ENCODE peak calls at places on chromosomes 2 and 18, in nine cellular contexts. T is sigmoid colon; V is activated naive CD4-positive, alpha-beta T cell treated with Interleukin-2 at 50 U/mL for 16 hours; E is Right ventricle myocardium superior; Q is non-pigmented ciliary epithelial cell; Z is astrocyte; M is AG09309; K is stimulated activated CD8-positive, alpha-beta memory T cell treated with anti-CD3 and anti-CD28 coated beads, Interleukin-15, amount 100 ng/mL, for 1 hour; F is AG08395. I is an unnamed sample.

GRCh38 chr2:60793169-60793568 is 37.1 kb downstream of the PAPOLG start:
- DNase-seq in F (no peak), V (no peak), E (no peak), T (no peak), Z (no peak), Q (no peak), M (no peak), K (no peak), I (no peak)

GRCh38 chr2:38866773-38867443 is 8.8 kb downstream of the DHX57 start:
- DNase-seq in M (no peak), K (no peak), Z (no peak), E (no peak), F (no peak), T (no peak), V (no peak), Q (no peak), I (no peak)

GRCh38 chr18:24219561-24220317 is 80.9 kb downstream of the CABYR start:
- DNase-seq in F (no peak), K (no peak), V (no peak), Z (no peak), M (no peak), Q (no peak), T (no peak), E (peak), I (peak)

GRCh38 chr2:20067992-20068727 is 16.7 kb upstream of the LAPTM4A start:
- DNase-seq in K (no peak), Q (no peak), M (peak), F (peak), Z (peak), V (no peak), E (no peak), T (no peak), I (no peak)

GRCh38 chr2:111118455-111119003 is 2.2 kb upstream of the BCL2L11 start:
- DNase-seq in M (no peak), Z (no peak), K (no peak), F (no peak), V (no peak), E (peak), Q (no peak), T (no peak), I (no peak)

GRCh38 chr2:5677133-5677532 is 15.1 kb upstream of the SOX11 start:
- DNase-seq in Z (no peak), Q (no peak), M (no peak), K (no peak), V (no peak), E (no peak), T (no peak), F (no peak), I (no peak)

GRCh38 chr18:50218432-50219197 is 23.7 kb upstream of the MYO5B start:
- DNase-seq in E (no peak), M (no peak), T (no peak), V (peak), F (no peak), Q (peak), Z (peak), K (no peak), I (no peak)

GRCh38 chr2:159034728-159035127 is 66.3 kb downstream of the TANC1 start:
- DNase-seq in Q (no peak), K (no peak), T (no peak), E (no peak), Z (no peak), M (no peak), F (no peak), V (no peak), I (no peak)

GRCh38 chr2:120445431-120446143 is 99.7 kb downstream of the INHBB start:
- DNase-seq in V (no peak), T (no peak), F (no peak), K (no peak), Z (peak), M (no peak), E (no peak), Q (no peak), I (no peak)

GRCh38 chr2:157194844-157195243 is 62.7 kb upstream of the GALNT5 start:
- DNase-seq in K (no peak), Z (peak), V (no peak), M (no peak), T (no peak), F (peak), Q (no peak), E (no peak), I (no peak)

GRCh38 chr2:198004921-198005829 is 200.8 kb downstream of the PLCL1 start:
- DNase-seq in K (no peak), Z (no peak), M (no peak), E (peak), F (no peak), T (no peak), V (peak), Q (no peak), I (no peak)

GRCh38 chr2:46329803-46330775 is 32.9 kb downstream of the EPAS1 start:
- DNase-seq in M (peak), V (no peak), Q (peak), K (no peak), F (peak), Z (peak), E (no peak), T (no peak), I (no peak)

GRCh38 chr2:29749843-29750242 is 171.5 kb downstream of the ALK start:
- DNase-seq in M (no peak), T (no peak), Q (no peak), K (no peak), Z (no peak), V (no peak), E (no peak), F (no peak), I (peak)

GRCh38 chr2:10272464-10272863 is 30.2 kb upstream of the HPCAL1 start:
- DNase-seq in Q (no peak), Z (no peak), K (no peak), V (no peak), T (no peak), F (no peak), E (peak), M (no peak), I (no peak)

GRCh38 chr2:9737053-9737875 is 106.0 kb upstream of the TAF1B start:
- DNase-seq in F (peak), K (no peak), T (no peak), V (no peak), Z (no peak), Q (no peak), E (no peak), M (no peak), I (no peak)

GRCh38 chr18:1020731-1021344 is 116.2 kb downstream of the ADCYAP1 start:
- DNase-seq in Z (peak), T (no peak), Q (no peak), K (no peak), E (no peak), M (no peak), F (no peak), V (no peak), I (no peak)

GRCh38 chr2:149924028-149924427 is 336.5 kb upstream of the MMADHC start:
- DNase-seq in Q (no peak), F (peak), K (no peak), M (no peak), E (no peak), Z (peak), T (no peak), V (no peak), I (no peak)

I was measured in NCI-H1417 treated with DMSO at 0.1 percent for 48 hours.